ENCODE peak calls at places on chromosome 12, in five cellular contexts. T is IMR-90, M is heart left ventricle, Z is esophagus muscularis mucosa, D is Peyer's patch. H is an unnamed sample.

GRCh38 chr12:93766802-93767523 is 89.8 kb downstream of the CRADD start:
- DNase-seq in Z (no peak), T (peak; percentile 76), D (peak; percentile 68), M (peak; percentile 47), H (peak; percentile 60)

GRCh38 chr12:57631566-57632368 is 1.2 kb downstream of the B4GALNT1 start:
- DNase-seq in M (no peak), T (no peak), Z (peak; percentile 64), D (no peak), H (peak; percentile 12)

GRCh38 chr12:74598819-74599218 is 61.2 kb downstream of the ATXN7L3B start:
- DNase-seq in Z (no peak), T (no peak), D (no peak), M (no peak), H (no peak)

GRCh38 chr12:130438243-130438620 is 100.5 kb downstream of the PIWIL1 start:
- DNase-seq in D (no peak), T (no peak), Z (no peak), M (no peak), H (no peak)

GRCh38 chr12:45727994-45728624 is 1.4 kb upstream of the ARID2 start:
- DNase-seq in D (no peak), Z (no peak), T (peak; percentile 5), M (no peak), H (no peak)

GRCh38 chr12:116164976-116165425 is 112.5 kb downstream of the MED13L start:
- DNase-seq in D (no peak), T (peak; percentile 81), Z (no peak), M (no peak), H (no peak)

GRCh38 chr12:119222222-119222951 is 43.7 kb downstream of the HSPB8 start:
- DNase-seq in Z (no peak), M (no peak), T (no peak), D (no peak), H (no peak)

GRCh38 chr12:5032821-5033220 is 10.9 kb upstream of the KCNA5 start:
- DNase-seq in T (no peak), Z (no peak), M (no peak), D (no peak), H (no peak)

GRCh38 chr12:67811437-67812361 is 163.2 kb downstream of the DYRK2 start:
- DNase-seq in D (no peak), Z (no peak), M (no peak), T (peak; percentile 93), H (no peak)

GRCh38 chr12:45725631-45726593 is 3.6 kb upstream of the ARID2 start:
- DNase-seq in T (peak; percentile 51), Z (no peak), D (peak; percentile 54), M (peak; percentile 32), H (peak; percentile 43)

GRCh38 chr12:95192271-95192670 is 25.0 kb downstream of the FGD6 start:
- DNase-seq in D (no peak), Z (no peak), M (no peak), T (no peak), H (no peak)

GRCh38 chr12:93375906-93376305 is 1.8 kb upstream of the NUDT4 start:
- DNase-seq in M (no peak), Z (no peak), T (no peak), D (no peak), H (no peak)

GRCh38 chr12:17802657-17803641 is 287.0 kb downstream of the RERGL start:
- DNase-seq in D (no peak), M (no peak), T (no peak), Z (no peak), H (no peak)

GRCh38 chr12:87676726-87677125 is 352.5 kb downstream of the C12orf50 start:
- DNase-seq in T (no peak), Z (no peak), D (no peak), M (no peak), H (no peak)

GRCh38 chr12:86669010-86669409 is 412.8 kb upstream of the MGAT4C start:
- DNase-seq in M (no peak), Z (no peak), D (no peak), T (no peak), H (no peak)

GRCh38 chr12:2052861-2053674 is at the start of gene CACNA1C:
- DNase-seq in Z (no peak), M (peak; percentile 79), T (peak; percentile 66), D (peak; percentile 51), H (peak; percentile 59)

GRCh38 chr12:19482036-19482435 is 42.7 kb downstream of the AEBP2 start:
- DNase-seq in Z (no peak), M (no peak), T (no peak), D (no peak), H (no peak)

GRCh38 chr12:116138380-116138779 is 139.1 kb downstream of the MED13L start:
- DNase-seq in D (no peak), T (no peak), M (no peak), Z (no peak), H (peak; percentile 58)

GRCh38 chr12:68804654-68805591 is 3.1 kb upstream of the MDM2 start:
- DNase-seq in M (peak; percentile 26), Z (no peak), D (no peak), T (no peak), H (no peak)

GRCh38 chr12:129084875-129085826 is 231.9 kb downstream of the GLT1D1 start:
- DNase-seq in Z (no peak), D (no peak), M (no peak), T (no peak), H (no peak)
- TF ChIP-seq POLR2A in Z (no peak), D (no peak), M (no peak), T (no peak), H (no peak)

DNA sequence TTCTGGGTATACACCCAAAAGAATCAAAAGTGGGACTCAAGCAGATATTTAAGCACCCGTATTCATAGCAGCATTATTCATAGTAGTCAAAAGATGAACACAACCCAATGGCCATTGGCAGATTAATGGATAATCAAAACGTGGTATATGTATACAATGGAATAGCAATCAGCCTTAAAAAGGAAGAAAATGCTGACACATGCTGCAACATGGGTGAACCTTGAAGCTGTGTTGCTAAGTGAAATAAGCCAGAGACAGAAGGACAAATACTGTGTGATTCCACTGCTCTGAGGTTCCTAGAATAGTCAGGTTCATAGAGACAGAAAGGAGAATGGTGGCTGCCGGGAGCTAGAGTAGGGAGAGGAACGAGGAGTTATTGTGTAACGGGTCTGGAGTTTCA is 92.7 kb downstream of the STAB2 start:
- DNase-seq in Z (no peak), M (no peak), T (no peak), D (no peak), H (no peak)
- H3K27ac ChIP-seq in Z (peak overlapping the region; percentile 61), M (peak overlapping the region; percentile 50), T (no peak overlapping the region), D (no peak overlapping the region), H (no peak overlapping the region)

GRCh38 chr12:109713187-109713984 is at the start of gene FAM222A:
- DNase-seq in D (peak; percentile 98), M (peak; percentile 98), T (peak; percentile 93), Z (peak; percentile 98), H (peak; percentile 97)
- TF ChIP-seq POLR2A in D (peak; percentile 43), M (no peak), T (peak; percentile 91), Z (no peak), H (no peak)

GRCh38 chr12:6773662-6774351 is 1.5 kb downstream of the LAG3 start:
- DNase-seq in M (peak; percentile 5), D (no peak), Z (no peak), T (no peak), H (no peak)
- H3K27ac ChIP-seq in M (no peak overlapping the region), D (peak overlapping the region; percentile 60), Z (peak overlapping the region; percentile 51), T (no peak overlapping the region), H (peak overlapping the region; percentile 66)

DNA sequence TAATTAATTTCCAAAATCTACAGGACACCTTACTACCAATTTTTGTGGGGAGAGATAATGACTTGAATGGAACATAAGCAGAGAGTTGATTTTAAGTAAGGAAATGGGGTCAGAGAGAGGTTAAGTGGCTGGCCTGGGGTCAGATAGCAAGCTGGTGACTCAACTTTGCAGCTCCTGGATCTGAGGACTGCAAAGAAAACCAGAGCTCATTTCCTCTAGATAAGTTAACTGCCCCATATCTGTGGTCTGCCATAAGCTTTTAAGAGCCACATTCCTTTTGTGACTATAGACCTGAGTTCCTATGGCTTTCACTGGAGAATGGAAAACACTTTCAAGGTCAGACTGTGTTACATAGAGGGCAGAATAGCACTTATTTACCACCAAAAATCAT is 201.2 kb upstream of the PRICKLE1 start:
- DNase-seq in Z (no peak), D (no peak), M (no peak), T (peak; percentile 83), H (no peak)
- TF ChIP-seq POLR2A in Z (no peak), D (no peak), M (no peak), T (no peak), H (no peak)

GRCh38 chr12:110941391-110941790 is 21.0 kb upstream of the MYL2 start:
- DNase-seq in T (no peak), Z (no peak), M (no peak), D (no peak), H (no peak)
- H3K27ac ChIP-seq in T (no peak overlapping the region), Z (no peak overlapping the region), M (no peak overlapping the region), D (no peak overlapping the region), H (no peak overlapping the region)

GRCh38 chr12:53046655-53047220 is 3.1 kb upstream of the TNS2 start:
- DNase-seq in M (peak; percentile 94), Z (peak; percentile 98), T (peak; percentile 86), D (peak; percentile 90), H (peak; percentile 93)

GRCh38 chr12:53047221-53048032 is 2.4 kb upstream of the TNS2 start:
- DNase-seq in Z (peak; percentile 96), D (peak; percentile 87), T (peak; percentile 69), M (peak; percentile 89), H (peak; percentile 79)

GRCh38 chr12:53044896-53045571 is 4.8 kb upstream of the TNS2 start:
- DNase-seq in T (no peak), M (no peak), D (no peak), Z (no peak), H (no peak)

GRCh38 chr12:53044052-53044581 is 5.7 kb upstream of the TNS2 start:
- DNase-seq in D (no peak), Z (no peak), M (peak; percentile 61), T (no peak), H (no peak)

DNA sequence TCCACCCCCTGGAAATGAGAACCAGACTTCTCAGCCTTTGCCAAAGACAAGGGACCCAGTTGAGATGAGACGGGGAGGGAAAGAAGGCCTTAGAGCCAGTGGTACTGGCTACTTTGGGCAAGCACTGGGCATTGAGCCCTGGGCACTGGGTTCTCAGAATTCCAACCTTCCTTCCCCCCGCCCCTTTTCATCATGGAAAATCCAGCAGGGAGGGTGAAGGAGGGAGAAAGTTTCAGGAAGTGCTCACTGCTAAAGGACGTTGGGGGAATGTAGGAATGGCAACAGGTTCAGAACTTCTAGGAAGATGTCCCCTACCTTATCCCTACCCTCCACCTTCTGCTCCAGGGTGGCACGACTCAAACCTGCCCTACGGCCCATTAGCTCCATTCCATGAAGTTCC is 4.2 kb upstream of the TNS2 start:
- DNase-seq in M (peak; percentile 32), T (no peak), D (peak; percentile 48), Z (no peak), H (no peak)
- TF ChIP-seq POLR2A in M (no peak), T (no peak), D (no peak), Z (no peak), H (no peak)

GRCh38 chr12:76183459-76184186 is 99.1 kb upstream of the NAP1L1 start:
- DNase-seq in M (no peak), D (no peak), Z (no peak), T (peak; percentile 99), H (no peak)
- H3K27ac ChIP-seq in M (no peak overlapping the region), D (no peak overlapping the region), Z (no peak overlapping the region), T (no peak overlapping the region), H (no peak overlapping the region)